ENCODE peak calls at places on chromosomes 13 and 19, in six cellular contexts. H is mammary epithelial cell; P is tibial artery; R is stimulated activated CD4-positive, alpha-beta T cell treated with anti-CD3 and anti-CD28 coated beads, Interleukin-4, amount 100 ng/mL, for 24 hours; Y is astrocyte; O is posterior cingulate gyrus. L is an unnamed sample.

GRCh38 chr13:87684850-87685735 is 13.9 kb downstream of the SLITRK5 start:
- DNase-seq in R (no peak), H (no peak), O (no peak), Y (peak; percentile 46), P (no peak), L (no peak)

GRCh38 chr19:53977429-53977990 is 13.9 kb upstream of the CACNG6 start:
- DNase-seq in P (peak; percentile 78), Y (peak; percentile 79), H (peak; percentile 63), R (peak; percentile 64), O (peak; percentile 82), L (peak; percentile 96)

GRCh38 chr13:36214163-36214921 is at the start of gene SOHLH2:
- DNase-seq in O (no peak), R (no peak), Y (no peak), P (no peak), H (no peak), L (no peak)

GRCh38 chr19:10270616-10271394 is at the start of gene ICAM1:
- DNase-seq in R (peak; percentile 74), O (no peak), Y (peak; percentile 45), P (peak; percentile 90), H (peak; percentile 33), L (peak; percentile 80)

GRCh38 chr19:54653181-54653809 is 9.5 kb upstream of the LILRB4 start:
- DNase-seq in H (no peak), R (no peak), Y (peak; percentile 1), P (no peak), O (no peak), L (peak; percentile 38)

GRCh38 chr13:32153056-32153455 is 121.5 kb downstream of the FRY start:
- DNase-seq in O (no peak), H (peak; percentile 72), Y (peak; percentile 78), P (no peak), R (no peak), L (peak; percentile 59)

GRCh38 chr19:45340232-45340898 is at the start of gene KLC3:
- DNase-seq in H (peak; percentile 53), P (no peak), O (no peak), Y (no peak), R (peak; percentile 21), L (no peak)

GRCh38 chr13:110209950-110210603 is 96.9 kb downstream of the COL4A1 start:
- DNase-seq in Y (no peak), H (peak; percentile 68), O (no peak), R (no peak), P (no peak), L (no peak)

GRCh38 chr13:97826421-97826965 is 127.0 kb upstream of the IPO5 start:
- DNase-seq in P (no peak), H (no peak), R (no peak), Y (no peak), O (no peak), L (peak; percentile 2)

L was measured in M059J.